ENCODE peak calls at places on chromosome 11, in six cellular contexts. N is cardiac fibroblast, H is cardiac muscle cell, C is iris pigment epithelial cell, P is amniotic epithelial cell, W is T47D. Q is an unnamed sample.

GRCh38 chr11:18769802-18770456 is 21.7 kb downstream of the PTPN5 start:
- DNase-seq in N (no peak), C (no peak), H (no peak), P (no peak), W (no peak), Q (no peak)

GRCh38 chr11:44767421-44767820 is 40.7 kb downstream of the TSPAN18 start:
- DNase-seq in C (peak), P (peak), N (peak), W (no peak), H (peak), Q (peak)

GRCh38 chr11:119585038-119585666 is 143.8 kb downstream of the NECTIN1 start:
- DNase-seq in C (peak), P (no peak), W (peak), H (peak), N (no peak), Q (no peak)

GRCh38 chr11:17979770-17980371 is 33.0 kb downstream of the SERGEF start:
- DNase-seq in C (no peak), W (peak), H (peak), P (peak), N (peak), Q (peak)

GRCh38 chr11:90476442-90477007 is 253.7 kb upstream of the CHORDC1 start:
- DNase-seq in N (peak), H (peak), C (peak), W (peak), P (peak), Q (no peak)

GRCh38 chr11:37595845-37596244 is 997.8 kb upstream of the RAG2 start:
- DNase-seq in C (no peak), H (no peak), P (peak), W (no peak), N (no peak), Q (no peak)

GRCh38 chr11:123091541-123091940 is 29.6 kb upstream of the HSPA8 start:
- DNase-seq in P (no peak), N (no peak), C (no peak), H (no peak), W (no peak), Q (no peak)

GRCh38 chr11:69814411-69814810 is 4.8 kb downstream of the FGF3 start:
- DNase-seq in H (no peak), W (no peak), N (no peak), C (no peak), P (no peak), Q (no peak)

GRCh38 chr11:65487467-65488272 is 11.2 kb upstream of the MALAT1 start:
- DNase-seq in W (peak), P (peak), C (peak), N (peak), H (peak), Q (peak)

Q was measured in adipocyte.